ENCODE peak calls at places on chromosomes 13 and 19, in four cellular contexts. N is A549, O is heart left ventricle, M is esophagus muscularis mucosa. W is an unnamed sample.

GRCh38 chr19:17948474-17948966 is 15.7 kb downstream of the CCDC124 start:
- DNase-seq in N (no peak), O (no peak), M (no peak), W (no peak)

GRCh38 chr13:99162543-99162942 is 38.1 kb upstream of the UBAC2 start:
- DNase-seq in N (no peak), O (no peak), M (peak; percentile 50), W (no peak)

GRCh38 chr13:34156841-34157365 is 339.0 kb downstream of the RFC3 start:
- DNase-seq in N (peak; percentile 95), O (peak; percentile 82), M (no peak), W (peak; percentile 87)

GRCh38 chr13:99265162-99265822 is 7.1 kb upstream of the GPR18 start:
- DNase-seq in N (no peak), O (no peak), M (no peak), W (no peak)

GRCh38 chr13:26299168-26299788 is 45.3 kb downstream of the CDK8 start:
- DNase-seq in N (no peak), O (no peak), M (no peak), W (no peak)

GRCh38 chr13:26508885-26509284 is 48.6 kb upstream of the WASF3 start:
- DNase-seq in N (peak; percentile 11), O (peak; percentile 79), M (no peak), W (peak; percentile 85)

GRCh38 chr13:78625384-78625783 is 22.0 kb upstream of the POU4F1 start:
- DNase-seq in N (no peak), O (no peak), M (no peak), W (no peak)

GRCh38 chr13:96984061-96984508 is 10.2 kb downstream of the OXGR1 start:
- DNase-seq in N (no peak), O (no peak), M (no peak), W (peak; percentile 86)

GRCh38 chr13:27578121-27579030 is 42.0 kb downstream of the LNX2 start:
- DNase-seq in N (peak; percentile 19), O (no peak), M (no peak), W (no peak)

GRCh38 chr13:111382411-111382810 is 62.0 kb downstream of the TEX29 start:
- DNase-seq in N (no peak), O (no peak), M (no peak), W (peak; percentile 58)

GRCh38 chr19:58519087-58519354 is 589 bp downstream of the ZBTB45 start:
- DNase-seq in N (peak; percentile 85), O (peak; percentile 70), M (no peak), W (peak; percentile 90)

GRCh38 chr13:107035778-107036177 is 467.8 kb upstream of the ARGLU1 start:
- DNase-seq in N (no peak), O (no peak), M (no peak), W (no peak)

GRCh38 chr19:39582891-39583625 is 19.3 kb upstream of the LGALS13 start:
- DNase-seq in N (no peak), O (no peak), M (no peak), W (no peak)

GRCh38 chr13:32883501-32883900 is 132.7 kb upstream of the KL start:
- DNase-seq in N (no peak), O (no peak), M (no peak), W (no peak)

GRCh38 chr13:23766199-23766771 is 122.9 kb downstream of the MIPEP start:
- DNase-seq in N (no peak), O (no peak), M (no peak), W (no peak)

GRCh38 chr13:100977841-100978240 is 303.2 kb upstream of the TMTC4 start:
- DNase-seq in N (no peak), O (no peak), M (no peak), W (no peak)

GRCh38 chr19:46824887-46825730 is 25.5 kb downstream of the AP2S1 start:
- DNase-seq in N (peak; percentile 41), O (no peak), M (no peak), W (no peak)

GRCh38 chr13:33775339-33776108 is 42.4 kb upstream of the RFC3 start:
- DNase-seq in N (no peak), O (no peak), M (peak; percentile 21), W (no peak)

GRCh38 chr13:31790992-31791391 is 51.7 kb downstream of the RXFP2 start:
- DNase-seq in N (no peak), O (no peak), M (no peak), W (no peak)

GRCh38 chr19:11370744-11371143 is 3.7 kb upstream of the SWSAP1 start:
- DNase-seq in N (no peak), O (no peak), M (no peak), W (no peak)

GRCh38 chr13:86464193-86464592 is 665.0 kb upstream of the SLITRK6 start:
- DNase-seq in N (peak; percentile 4), O (no peak), M (no peak), W (no peak)

GRCh38 chr19:40392894-40393517 is 3.0 kb upstream of the HIPK4 start:
- DNase-seq in N (peak; percentile 67), O (no peak), M (no peak), W (no peak)

GRCh38 chr13:92510416-92510815 is 716.2 kb upstream of the GPC6 start:
- DNase-seq in N (no peak), O (no peak), M (no peak), W (no peak)

GRCh38 chr13:29459818-29460335 is 135.6 kb downstream of the SLC7A1 start:
- DNase-seq in N (no peak), O (no peak), M (no peak), W (no peak)

GRCh38 chr13:113862191-113862765 is 1.6 kb downstream of the GAS6 start:
- DNase-seq in N (no peak), O (no peak), M (no peak), W (peak; percentile 80)

GRCh38 chr13:33633701-33634525 is 184.0 kb upstream of the RFC3 start:
- DNase-seq in N (peak; percentile 30), O (no peak), M (no peak), W (no peak)

DNA sequence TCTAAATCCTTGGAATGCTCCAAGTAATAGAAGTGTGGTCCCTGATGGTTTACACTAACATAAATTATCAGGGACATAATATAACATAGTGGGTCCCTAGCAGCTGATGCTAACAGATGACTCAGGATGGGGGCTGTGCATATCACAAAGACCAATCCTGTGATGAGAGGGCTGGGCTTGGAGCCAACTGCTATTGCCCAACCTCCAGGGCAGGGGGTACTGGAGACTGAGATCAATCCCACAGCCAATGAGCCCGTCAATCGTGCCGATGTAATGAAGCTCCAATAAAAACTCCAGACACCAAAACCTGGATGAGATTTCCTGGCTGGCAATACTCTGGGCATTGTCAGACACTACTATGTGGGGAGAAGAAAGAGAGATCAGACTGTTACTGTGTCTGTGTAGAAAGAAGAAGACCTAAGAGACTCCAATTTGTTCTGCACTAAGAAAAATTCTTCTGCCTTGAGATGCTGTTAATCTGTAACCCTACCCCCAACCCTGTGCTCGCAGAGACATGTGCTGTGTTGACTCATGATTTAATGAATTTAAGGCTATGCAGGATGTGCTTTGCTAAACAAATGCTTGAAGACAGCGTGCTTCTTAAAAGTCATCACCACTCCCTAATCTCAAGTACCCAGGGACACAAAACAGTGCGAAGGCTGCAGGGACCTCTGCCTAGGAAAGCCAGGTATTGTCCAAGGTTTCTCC is 33.4 kb downstream of the ABCC4 start:
- DNase-seq in N (peak; percentile 85), O (no peak), M (no peak), W (no peak)
- H3K4me3 ChIP-seq in N (peak overlapping the region; percentile 18), O (no peak overlapping the region), M (no peak overlapping the region), W (no peak overlapping the region)

GRCh38 chr19:42140125-42140754 is 8.0 kb upstream of the POU2F2 start:
- DNase-seq in N (peak; percentile 53), O (peak; percentile 64), M (no peak), W (no peak)
- TF ChIP-seq CTCF in N (no peak), O (no peak), M (no peak), W (no peak)

GRCh38 chr19:54160182-54160811 is 776 bp upstream of the LENG1 start:
- DNase-seq in N (no peak), O (no peak), M (no peak), W (no peak)
- TF ChIP-seq POLR2A in N (no peak), O (no peak), M (no peak), W (no peak)

DNA sequence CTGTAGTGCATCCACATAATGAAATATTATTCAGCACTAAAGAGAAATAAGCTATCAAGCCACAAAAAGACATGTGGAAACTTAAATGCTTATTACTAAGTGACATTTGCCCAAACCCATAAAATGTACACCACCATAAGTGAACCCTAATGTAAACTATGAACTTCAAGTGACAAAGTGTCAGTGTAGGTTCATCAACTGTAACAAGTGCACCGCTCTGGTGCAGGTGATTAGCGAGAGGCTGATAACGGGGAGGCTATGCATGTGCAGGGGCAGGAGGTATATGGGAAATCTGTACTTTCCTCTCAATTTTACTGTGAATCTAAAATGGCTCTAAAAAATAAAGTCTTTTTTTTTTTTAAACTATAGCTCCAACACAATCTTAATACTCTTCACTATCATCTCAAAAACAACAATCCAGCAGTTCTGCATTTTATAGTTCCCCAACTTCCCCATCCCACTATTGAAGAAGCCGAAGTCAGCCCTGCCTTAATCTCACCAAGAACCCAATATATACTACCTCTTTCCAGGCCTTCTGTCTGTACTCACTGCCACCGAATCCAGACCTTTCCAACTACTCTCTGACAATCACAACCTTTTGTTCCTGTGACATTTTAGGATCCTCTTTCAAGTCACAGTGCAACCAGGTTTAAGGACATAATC is 22.6 kb downstream of the ELF1 start:
- DNase-seq in N (no peak), O (no peak), M (no peak), W (no peak)
- H3K4me3 ChIP-seq in N (no peak overlapping the region), O (no peak overlapping the region), M (no peak overlapping the region), W (no peak overlapping the region)

DNA sequence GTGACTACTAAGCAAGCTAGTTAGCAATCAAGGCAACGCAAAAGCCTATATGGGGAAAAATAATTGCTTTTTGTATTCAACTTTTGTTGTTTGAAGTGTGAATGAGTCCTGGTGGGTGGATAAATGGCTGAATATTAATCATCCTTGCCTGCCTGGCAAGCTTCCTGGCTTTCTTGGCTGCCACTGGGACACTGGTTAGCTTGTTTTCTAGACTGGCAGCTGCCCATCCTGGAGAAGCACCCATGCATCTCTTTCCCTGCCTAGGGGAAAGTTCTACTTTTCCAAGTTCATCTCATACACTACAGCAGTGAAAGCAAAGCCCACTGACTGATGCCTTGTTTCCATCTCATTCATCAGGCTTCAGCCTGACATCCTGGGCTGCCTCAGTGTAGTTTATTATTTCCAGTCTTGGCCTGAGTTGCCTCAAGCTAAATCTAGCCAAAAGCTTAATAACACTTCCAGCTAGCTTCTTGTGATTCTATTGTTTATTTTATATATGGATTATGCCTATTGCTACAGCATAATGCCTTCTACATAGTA is 244.8 kb downstream of the PCDH20 start:
- DNase-seq in N (no peak), O (peak; percentile 38), M (no peak), W (no peak)
- TF ChIP-seq CTCF in N (no peak), O (no peak), M (no peak), W (no peak)

DNA sequence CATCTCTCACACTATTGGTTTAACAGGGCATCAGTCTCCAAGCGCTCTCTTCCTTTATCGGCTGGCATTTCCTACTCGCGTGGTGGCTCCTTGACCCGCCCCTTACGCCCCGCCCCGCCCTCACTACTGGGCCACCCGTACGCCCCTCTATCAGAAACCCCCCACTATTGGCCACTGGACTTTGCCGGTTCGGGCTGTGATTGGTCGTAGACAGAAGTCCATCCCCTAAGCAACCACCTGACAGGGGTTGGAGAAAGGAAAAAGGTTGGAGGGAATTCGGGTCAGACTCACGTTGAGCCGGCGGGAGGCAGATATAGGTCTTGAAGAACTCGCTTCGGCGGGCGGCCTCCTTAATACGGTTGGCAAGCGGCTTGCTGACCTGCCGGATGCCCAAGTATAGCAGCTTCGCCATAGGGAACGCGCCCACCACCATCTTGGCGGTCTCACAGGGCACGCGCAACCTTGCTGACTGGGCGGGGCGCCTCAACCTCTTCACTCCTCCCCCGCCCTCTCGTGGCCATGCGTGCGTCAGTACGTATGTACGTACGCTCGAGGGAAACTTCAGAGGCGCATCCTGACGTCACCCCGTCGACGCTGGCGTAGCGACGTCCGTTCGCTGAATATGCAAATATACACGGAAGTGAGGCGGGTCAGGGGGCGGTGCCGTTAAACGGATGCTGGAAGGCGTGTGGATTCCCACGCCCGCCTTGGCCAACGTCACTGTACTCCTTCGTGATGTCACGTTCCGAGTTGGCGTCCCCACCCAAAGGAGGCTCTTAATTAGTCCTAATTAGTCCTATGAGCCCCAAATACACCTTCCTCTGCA is at the start of gene OPA3:
- DNase-seq in N (peak; percentile 100), O (peak; percentile 100), M (peak; percentile 100), W (peak; percentile 100)
- TF ChIP-seq POLR2A in N (peak; percentile 84), O (peak; percentile 71), M (no peak), W (no peak)

W was measured in lower leg skin.